ENCODE peak calls at places on chromosomes 13 and 19, in eight cellular contexts. E is HepG2, N is A673, T is psoas muscle, M is lung, X is heart left ventricle, Q is testis, C is cardiac muscle cell. G is an unnamed sample. For H3K4me1, the result is how much of the 10 kb centered on the place peaks cover.

GRCh38 chr19:50008532-50008931 is 16.6 kb downstream of the VRK3 start:
- DNase-seq in N (peak), T (no peak), M (no peak), Q (peak), X (no peak), C (no peak), E (no peak), G (no peak)

GRCh38 chr19:934865-935422 is 9.1 kb downstream of the ARID3A start:
- DNase-seq in M (peak), Q (peak), X (peak), E (peak), N (no peak), C (peak), T (peak), G (peak)

GRCh38 chr19:48795855-48796142 is 15.0 kb downstream of the BCAT2 start:
- DNase-seq in E (no peak), M (no peak), C (no peak), N (no peak), Q (peak), X (peak), T (peak), G (no peak)

GRCh38 chr13:99656843-99657506 is 155.7 kb downstream of the TM9SF2 start:
- DNase-seq in T (no peak), E (no peak), C (no peak), N (peak), M (no peak), Q (no peak), X (no peak), G (peak)

GRCh38 chr13:107824636-107825035 is 390.7 kb downstream of the LIG4 start:
- DNase-seq in N (no peak), E (no peak), X (no peak), M (no peak), Q (no peak), T (no peak), C (no peak), G (no peak)

GRCh38 chr13:113413178-113413897 is 40.0 kb downstream of the ADPRHL1 start:
- DNase-seq in N (no peak), T (peak), X (peak), M (no peak), C (no peak), Q (no peak), E (no peak), G (no peak)

GRCh38 chr13:99657848-99658265 is 156.6 kb downstream of the TM9SF2 start:
- DNase-seq in C (peak), M (no peak), N (peak), T (peak), X (peak), Q (peak), E (no peak), G (peak)

GRCh38 chr19:6632002-6632621 is 37.8 kb downstream of the TNFSF14 start:
- DNase-seq in X (peak), T (no peak), E (peak), Q (peak), M (peak), C (peak), N (peak), G (peak)

GRCh38 chr13:80312012-80312704 is 28.8 kb downstream of the SPRY2 start:
- DNase-seq in C (no peak), Q (no peak), X (no peak), M (no peak), E (no peak), N (no peak), T (no peak), G (no peak)

GRCh38 chr19:14363203-14364097 is 17.8 kb upstream of the ADGRE5 start:
- DNase-seq in C (peak), Q (peak), E (peak), T (peak), N (peak), X (peak), M (peak), G (peak)

GRCh38 chr19:45670670-45671453 is 2.8 kb downstream of the GIPR start:
- DNase-seq in Q (peak), C (peak), T (peak), X (peak), M (peak), E (peak), N (peak), G (peak)

GRCh38 chr19:35439921-35440320 is 8.1 kb upstream of the FFAR2 start:
- DNase-seq in M (no peak), Q (no peak), N (no peak), T (no peak), C (no peak), X (no peak), E (no peak), G (peak)
- H3K4me1 ChIP-seq in M (under half), Q (under half), N (under half), T (under half), C (under half), X (under half), E (under half), G (under half)

GRCh38 chr13:50916701-50917184 is 7.2 kb downstream of the RNASEH2B start:
- DNase-seq in C (no peak), E (no peak), N (peak), T (no peak), Q (no peak), X (no peak), M (no peak), G (no peak)

GRCh38 chr13:50921706-50922105 is 12.1 kb downstream of the RNASEH2B start:
- DNase-seq in Q (no peak), T (no peak), N (no peak), E (no peak), X (no peak), C (no peak), M (no peak), G (no peak)

GRCh38 chr13:50915562-50915961 is 6.0 kb downstream of the RNASEH2B start:
- DNase-seq in E (no peak), N (no peak), C (no peak), T (no peak), Q (no peak), X (no peak), M (no peak), G (no peak)

GRCh38 chr13:50917572-50917971 is 8.0 kb downstream of the RNASEH2B start:
- DNase-seq in T (no peak), C (no peak), N (no peak), Q (no peak), E (no peak), X (no peak), M (no peak), G (no peak)

GRCh38 chr13:50919291-50919690 is 9.7 kb downstream of the RNASEH2B start:
- DNase-seq in T (no peak), M (no peak), X (no peak), N (no peak), E (no peak), Q (no peak), C (no peak), G (no peak)
- H3K4me1 ChIP-seq in T (under half), M (under half), X (under half), N (under half), E (under half), Q (under half), C (under half), G (under half)

GRCh38 chr19:4389064-4389375 is 11.3 kb downstream of the SH3GL1 start:
- DNase-seq in E (no peak), X (no peak), T (no peak), Q (no peak), M (no peak), C (no peak), N (no peak), G (no peak)
- H3K4me1 ChIP-seq in E (half or more), X (under half), T (half or more), Q (half or more), M (under half), C (under half), N (under half), G (under half)

GRCh38 chr13:98523455-98524102 is 53.3 kb downstream of the STK24 start:
- DNase-seq in M (no peak), E (no peak), C (no peak), Q (no peak), X (no peak), N (no peak), T (no peak), G (no peak)

GRCh38 chr13:98525852-98526512 is 50.9 kb downstream of the STK24 start:
- DNase-seq in X (no peak), N (peak), Q (no peak), C (no peak), E (no peak), T (no peak), M (no peak), G (no peak)

GRCh38 chr13:98524793-98525192 is 52.1 kb downstream of the STK24 start:
- DNase-seq in C (no peak), T (no peak), E (no peak), N (no peak), M (no peak), Q (no peak), X (no peak), G (no peak)

GRCh38 chr13:98525452-98525851 is 51.5 kb downstream of the STK24 start:
- DNase-seq in N (no peak), M (no peak), C (no peak), Q (no peak), E (no peak), X (no peak), T (no peak), G (no peak)

GRCh38 chr13:98524391-98524790 is 52.5 kb downstream of the STK24 start:
- DNase-seq in N (no peak), E (no peak), T (no peak), C (no peak), M (no peak), Q (no peak), X (no peak), G (no peak)
- H3K4me1 ChIP-seq in N (under half), E (under half), T (under half), C (half or more), M (under half), Q (under half), X (under half), G (under half)

GRCh38 chr13:98585398-98585754 is 8.5 kb upstream of the STK24 start:
- DNase-seq in C (no peak), Q (no peak), M (no peak), T (no peak), N (no peak), X (no peak), E (no peak), G (peak)
- H3K4me1 ChIP-seq in C (under half), Q (under half), M (under half), T (under half), N (under half), X (under half), E (half or more), G (under half)